ENCODE peak calls at places on chromosomes 11 and 22, in nine cellular contexts. N is esophagus muscularis mucosa; C is naive thymus-derived CD4-positive, alpha-beta T cell; V is body of pancreas; E is ovary; A is brain microvascular endothelial cell; Z is fibroblast of lung; Y is thoracic aorta; Q is kidney epithelial cell. R is an unnamed sample. For H3K36me3, the result is how much of the 10 kb centered on the place peaks cover.

GRCh38 chr22:21069375-21069774 is 23.6 kb downstream of the LRRC74B start:
- DNase-seq in E (no peak), Q (no peak), C (no peak), A (no peak), Z (no peak), Y (no peak), V (no peak), N (no peak), R (no peak)

GRCh38 chr11:128764617-128765095 is 70.8 kb downstream of the FLI1 start:
- DNase-seq in C (no peak), Q (no peak), Y (no peak), Z (no peak), V (peak), A (no peak), E (no peak), N (no peak), R (no peak)

GRCh38 chr22:39090426-39091064 is 6.5 kb upstream of the APOBEC3H start:
- DNase-seq in C (peak), V (peak), Q (no peak), N (no peak), A (no peak), E (no peak), Z (no peak), Y (no peak), R (no peak)

GRCh38 chr22:26476705-26477340 is 6.8 kb downstream of the HPS4 start:
- DNase-seq in Z (no peak), Y (no peak), V (no peak), C (no peak), A (peak), E (no peak), Q (peak), N (no peak), R (no peak)

GRCh38 chr11:3153291-3153861 is 11.7 kb downstream of the OSBPL5 start:
- DNase-seq in Q (no peak), Y (peak), A (peak), V (peak), Z (peak), E (peak), N (no peak), C (no peak), R (no peak)

GRCh38 chr11:108527382-108527781 is 29.2 kb upstream of the POGLUT3 start:
- DNase-seq in V (no peak), A (no peak), Y (no peak), E (no peak), Q (no peak), Z (no peak), C (no peak), N (no peak), R (no peak)

GRCh38 chr22:44764373-44764772 is 12.0 kb downstream of the ARHGAP8 start:
- DNase-seq in E (no peak), V (no peak), Q (no peak), Z (no peak), Y (no peak), C (no peak), A (no peak), N (no peak), R (no peak)

GRCh38 chr11:95284057-95285052 is 53.4 kb upstream of the SESN3 start:
- DNase-seq in A (no peak), E (no peak), C (no peak), Y (no peak), Z (no peak), V (no peak), Q (no peak), N (no peak), R (no peak)

GRCh38 chr22:44567846-44568493 is 69.9 kb upstream of the RTL6 start:
- DNase-seq in C (no peak), E (peak), N (no peak), Q (no peak), Y (no peak), Z (peak), A (peak), V (peak), R (no peak)

GRCh38 chr11:66510271-66510989 is at the start of gene BBS1:
- DNase-seq in N (peak), Z (peak), A (peak), Q (no peak), Y (peak), E (peak), C (peak), V (peak), R (peak)

GRCh38 chr11:66510990-66511339 is 530 bp downstream of the BBS1 start:
- DNase-seq in C (no peak), A (no peak), Z (no peak), N (no peak), V (no peak), Q (no peak), Y (no peak), E (no peak), R (no peak)

GRCh38 chr11:66509131-66509561 is 1.3 kb upstream of the BBS1 start:
- DNase-seq in V (no peak), Z (no peak), N (no peak), Y (no peak), E (no peak), C (no peak), Q (no peak), A (no peak), R (no peak)

GRCh38 chr11:66505276-66505816 is 5.1 kb upstream of the BBS1 start:
- DNase-seq in C (no peak), V (no peak), Y (no peak), N (no peak), A (no peak), Z (no peak), E (no peak), Q (no peak), R (no peak)
- H3K36me3 ChIP-seq in C (under half), V (under half), Y (under half), N (under half), A (under half), Z (under half), E (under half), Q (under half), R (under half)

DNA sequence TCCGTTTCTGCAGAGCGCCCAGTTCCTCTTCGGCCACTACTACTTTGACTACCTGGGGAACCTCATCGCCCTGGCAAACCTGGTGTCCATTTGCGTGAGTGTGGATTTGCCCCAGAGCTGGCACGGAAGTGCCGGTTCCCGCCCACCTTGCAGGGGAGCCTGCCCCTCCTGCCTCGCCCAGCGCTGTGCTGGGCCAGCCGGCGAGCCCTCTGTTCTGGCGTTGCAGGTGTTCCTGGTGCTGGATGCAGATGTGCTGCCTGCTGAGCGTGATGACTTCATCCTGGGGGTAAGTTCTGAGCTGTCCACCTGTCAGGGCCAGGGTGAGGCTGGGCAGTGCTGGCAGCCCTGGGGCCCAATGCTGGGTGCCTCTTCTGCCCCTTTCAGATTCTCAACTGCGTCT is 29.8 kb downstream of the TPCN2 start:
- DNase-seq in Y (no peak), Q (no peak), A (no peak), C (no peak), V (no peak), E (no peak), N (no peak), Z (no peak), R (no peak)
- H3K36me3 ChIP-seq in Y (under half), Q (under half), A (under half), C (under half), V (under half), E (under half), N (half or more), Z (under half), R (under half)

GRCh38 chr11:102385053-102385976 is 38.3 kb downstream of the BIRC2 start:
- DNase-seq in C (no peak), A (no peak), V (no peak), E (no peak), Z (no peak), N (no peak), Q (no peak), Y (no peak), R (no peak)
- H3K36me3 ChIP-seq in C (under half), A (under half), V (under half), E (under half), Z (under half), N (under half), Q (under half), Y (under half), R (under half)

DNA sequence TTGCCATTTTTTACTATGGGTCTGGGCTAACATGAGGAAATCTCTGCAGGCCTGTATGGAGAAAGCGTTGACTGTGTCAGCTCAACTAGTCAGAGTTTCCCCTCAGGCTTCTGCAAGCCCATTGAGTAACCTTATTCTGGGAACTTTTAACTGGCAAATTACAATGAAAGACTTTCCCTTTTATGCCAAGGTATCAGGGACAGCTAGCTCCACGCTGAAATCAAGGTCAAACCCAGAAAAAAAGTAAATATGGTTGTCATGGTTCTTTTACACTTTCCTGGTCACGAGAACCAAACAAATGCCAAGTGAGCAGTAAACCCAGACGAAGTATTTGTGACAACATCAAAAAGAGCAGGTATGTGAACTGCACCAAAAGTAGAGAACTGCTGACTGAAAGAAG is 13.8 kb downstream of the OSBP start:
- DNase-seq in C (no peak), E (no peak), V (peak), A (no peak), Y (no peak), Z (no peak), N (no peak), Q (no peak), R (no peak)
- H3K36me3 ChIP-seq in C (half or more), E (under half), V (under half), A (half or more), Y (half or more), Z (under half), N (half or more), Q (under half), R (under half)

DNA sequence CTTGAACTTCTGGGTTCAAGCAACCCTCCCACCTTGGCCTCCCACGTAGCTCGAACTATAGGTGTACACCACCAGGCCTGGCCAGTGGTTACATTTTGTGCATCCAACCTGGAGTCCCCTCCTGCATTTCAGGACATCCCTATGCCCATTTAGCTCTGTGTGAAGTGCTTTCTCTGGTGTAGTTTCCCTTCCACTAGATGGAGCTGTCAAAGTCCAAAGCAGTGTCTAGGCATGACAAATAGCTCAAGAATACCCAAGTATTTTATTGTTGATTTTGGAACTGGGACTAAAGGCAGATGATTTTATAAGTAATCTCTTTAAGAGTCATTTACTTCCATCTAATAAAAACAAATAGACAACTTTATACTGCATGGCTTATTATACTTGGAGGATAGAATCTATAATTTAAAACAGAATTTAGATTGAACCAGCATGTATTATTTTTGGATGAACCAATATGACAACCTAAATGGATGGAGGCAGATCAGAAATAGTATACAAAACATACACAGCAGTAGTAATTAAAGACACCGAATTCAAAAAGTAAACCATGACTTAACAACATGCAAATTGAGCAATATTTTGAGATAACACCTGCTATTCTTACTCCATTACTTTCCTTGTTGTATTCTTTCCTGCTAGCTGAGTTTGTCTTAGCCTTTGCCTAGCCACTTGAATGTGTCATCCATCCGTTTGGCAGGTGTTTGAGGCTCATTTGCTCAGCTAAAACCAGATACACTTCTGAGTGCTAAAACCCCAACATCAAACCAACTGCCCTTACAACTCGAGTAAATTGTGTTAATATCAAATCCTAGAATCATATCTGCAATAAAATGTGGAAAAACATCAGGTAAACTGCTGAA is 37.7 kb downstream of the EIF4ENIF1 start:
- DNase-seq in Z (peak), A (peak), N (no peak), E (no peak), Y (no peak), Q (peak), C (no peak), V (no peak), R (peak)
- H3K36me3 ChIP-seq in Z (under half), A (under half), N (under half), E (under half), Y (under half), Q (under half), C (under half), V (under half), R (under half)

GRCh38 chr22:50456466-50457234 is 18.2 kb downstream of the SBF1 start:
- DNase-seq in V (no peak), N (no peak), Z (no peak), A (no peak), Y (no peak), Q (no peak), E (no peak), C (no peak), R (no peak)

GRCh38 chr22:50452649-50453048 is 22.2 kb downstream of the SBF1 start:
- DNase-seq in Q (no peak), C (no peak), N (no peak), V (no peak), Z (no peak), Y (no peak), E (no peak), A (no peak), R (no peak)

GRCh38 chr22:50455201-50455600 is 19.6 kb downstream of the SBF1 start:
- DNase-seq in Y (no peak), A (no peak), V (no peak), C (no peak), Q (no peak), Z (no peak), E (no peak), N (no peak), R (no peak)

GRCh38 chr22:50456026-50456425 is 18.8 kb downstream of the SBF1 start:
- DNase-seq in N (no peak), E (no peak), A (no peak), C (no peak), Q (no peak), V (no peak), Y (no peak), Z (no peak), R (no peak)

GRCh38 chr22:50454556-50455075 is 20.2 kb downstream of the SBF1 start:
- DNase-seq in Z (no peak), V (no peak), Q (no peak), N (no peak), Y (no peak), A (no peak), C (no peak), E (no peak), R (no peak)
- H3K36me3 ChIP-seq in Z (under half), V (under half), Q (under half), N (half or more), Y (half or more), A (half or more), C (under half), E (under half), R (under half)

GRCh38 chr11:126193038-126193478 is 18.4 kb downstream of the RPUSD4 start:
- DNase-seq in V (no peak), A (no peak), C (no peak), Y (no peak), Z (no peak), Q (no peak), N (no peak), E (no peak), R (no peak)

GRCh38 chr11:126194121-126194543 is 17.3 kb downstream of the RPUSD4 start:
- DNase-seq in A (peak), N (no peak), Z (peak), V (peak), Y (no peak), E (peak), C (no peak), Q (no peak), R (no peak)

GRCh38 chr11:126191379-126192073 is 19.9 kb downstream of the RPUSD4 start:
- DNase-seq in C (no peak), N (no peak), A (no peak), E (no peak), Q (no peak), Y (no peak), Z (no peak), V (no peak), R (no peak)

GRCh38 chr11:126190792-126191191 is 20.7 kb downstream of the RPUSD4 start:
- DNase-seq in N (no peak), V (no peak), Y (no peak), Z (no peak), E (no peak), Q (no peak), C (peak), A (no peak), R (no peak)

GRCh38 chr11:126192386-126192785 is 19.1 kb downstream of the RPUSD4 start:
- DNase-seq in N (no peak), A (no peak), Q (no peak), V (no peak), Y (no peak), Z (no peak), E (no peak), C (no peak), R (no peak)
- H3K36me3 ChIP-seq in N (half or more), A (under half), Q (under half), V (under half), Y (under half), Z (under half), E (under half), C (under half), R (under half)

GRCh38 chr11:67281552-67282150 is 7.5 kb upstream of the ANKRD13D start:
- DNase-seq in Y (no peak), Z (no peak), C (no peak), E (peak), N (no peak), Q (no peak), V (peak), A (no peak), R (no peak)

GRCh38 chr11:67283490-67283963 is 5.6 kb upstream of the ANKRD13D start:
- DNase-seq in C (no peak), N (no peak), Y (no peak), Z (no peak), V (peak), Q (no peak), A (no peak), E (peak), R (no peak)

GRCh38 chr11:67280791-67281551 is 8.1 kb upstream of the ANKRD13D start:
- DNase-seq in V (no peak), N (no peak), Z (no peak), C (no peak), Q (no peak), Y (no peak), A (no peak), E (peak), R (peak)

GRCh38 chr11:67282876-67283371 is 6.2 kb upstream of the ANKRD13D start:
- DNase-seq in C (no peak), Y (no peak), V (no peak), A (no peak), E (peak), Z (no peak), Q (no peak), N (no peak), R (no peak)

DNA sequence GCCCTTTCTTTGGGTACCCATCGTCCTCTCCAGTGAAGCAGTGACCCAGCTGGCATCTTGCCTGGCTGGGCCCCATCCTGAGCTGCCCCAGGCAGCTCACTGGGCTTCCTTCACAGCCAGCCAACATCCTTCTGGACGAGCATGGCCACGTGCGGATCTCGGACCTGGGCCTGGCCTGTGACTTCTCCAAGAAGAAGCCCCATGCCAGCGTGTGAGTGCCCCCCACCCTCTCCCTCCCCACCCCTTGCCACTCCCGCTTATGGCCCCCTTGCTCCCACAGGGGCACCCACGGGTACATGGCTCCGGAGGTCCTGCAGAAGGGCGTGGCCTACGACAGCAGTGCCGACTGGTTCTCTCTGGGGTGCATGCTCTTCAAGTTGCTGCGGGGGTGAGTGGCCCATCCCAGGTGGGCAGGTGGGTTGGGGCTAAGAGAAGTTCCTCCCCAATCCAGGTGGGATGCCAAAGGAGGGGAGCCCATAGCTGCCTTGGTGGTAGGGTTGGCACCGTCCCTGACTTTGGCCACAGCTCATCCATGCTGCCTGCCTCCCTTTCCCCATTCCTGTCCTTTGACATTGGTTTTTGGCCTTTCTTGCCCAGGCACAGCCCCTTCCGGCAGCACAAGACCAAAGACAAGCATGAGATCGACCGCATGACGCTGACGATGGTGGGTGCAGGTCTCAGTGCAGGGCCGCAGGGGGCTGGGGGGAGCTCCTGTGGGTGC is 6.8 kb upstream of the ANKRD13D start:
- DNase-seq in A (no peak), Q (no peak), V (no peak), C (no peak), E (peak), Y (no peak), N (no peak), Z (no peak), R (peak)
- H3K36me3 ChIP-seq in A (half or more), Q (under half), V (under half), C (half or more), E (under half), Y (half or more), N (half or more), Z (under half), R (half or more)

GRCh38 chr22:42603427-42603826 is 11.3 kb downstream of the POLDIP3 start:
- DNase-seq in N (no peak), Q (no peak), E (no peak), C (no peak), Y (no peak), V (no peak), Z (no peak), A (no peak), R (no peak)
- H3K36me3 ChIP-seq in N (half or more), Q (under half), E (under half), C (under half), Y (under half), V (under half), Z (under half), A (under half), R (under half)